ENCODE peak calls at places on chromosomes 4 and X, in four cellular contexts. H is aorta, C is GM04503, Z is heart right ventricle. U is an unnamed sample.

GRCh38 chr4:38150766-38151165 is 190.6 kb downstream of the PTTG2 start:
- DNase-seq in C (no peak), H (no peak), Z (no peak), U (peak)

GRCh38 chr4:76850010-76850441 is 47.9 kb downstream of the SOWAHB start:
- DNase-seq in Z (no peak), C (peak), H (no peak), U (peak)

GRCh38 chrX:81229208-81229607 is 27.3 kb downstream of the SH3BGRL start:
- DNase-seq in Z (no peak), H (no peak), C (no peak), U (no peak)

GRCh38 chrX:115561605-115562491 is 874 bp downstream of the PLS3 start:
- DNase-seq in H (peak), Z (peak), C (no peak), U (no peak)

GRCh38 chrX:102712967-102713677 is 874 bp downstream of the GPRASP2 start:
- DNase-seq in Z (peak), H (peak), C (no peak), U (no peak)

GRCh38 chrX:10612215-10612614 is 8.2 kb downstream of the MID1 start:
- DNase-seq in C (no peak), H (no peak), Z (no peak), U (no peak)

GRCh38 chrX:3129256-3129655 is 88.0 kb downstream of the ARSF start:
- DNase-seq in Z (no peak), C (no peak), H (no peak), U (peak)

GRCh38 chr4:26858035-26858918 is 2.4 kb upstream of the STIM2 start:
- DNase-seq in Z (no peak), C (no peak), H (no peak), U (no peak)

GRCh38 chrX:17655232-17656034 is 81.9 kb upstream of the SCML1 start:
- DNase-seq in C (no peak), Z (no peak), H (peak), U (no peak)

GRCh38 chrX:18490816-18491215 is 65.4 kb downstream of the CDKL5 start:
- DNase-seq in Z (no peak), C (no peak), H (no peak), U (no peak)

GRCh38 chrX:119503484-119503861 is 35.2 kb downstream of the SLC25A5 start:
- DNase-seq in C (peak), Z (no peak), H (peak), U (peak)

GRCh38 chrX:2894885-2895292 is 34.2 kb downstream of the ARSD start:
- DNase-seq in Z (no peak), H (no peak), C (peak), U (peak)

GRCh38 chrX:97539970-97540519 is 656.3 kb downstream of the RPA4 start:
- DNase-seq in Z (no peak), C (no peak), H (no peak), U (no peak)

GRCh38 chr4:40515037-40515397 is 114.6 kb downstream of the RBM47 start:
- DNase-seq in Z (no peak), C (no peak), H (no peak), U (no peak)

GRCh38 chrX:122582280-122582679 is 601.8 kb upstream of the GRIA3 start:
- DNase-seq in Z (no peak), H (no peak), C (no peak), U (peak)

GRCh38 chrX:72100051-72100755 is 31.5 kb downstream of the RTL5 start:
- DNase-seq in C (no peak), H (no peak), Z (no peak), U (no peak)

GRCh38 chr4:37540486-37540885 is 145.7 kb downstream of the RELL1 start:
- DNase-seq in C (no peak), H (no peak), Z (no peak), U (no peak)

GRCh38 chr4:2931765-2932560 is 31.2 kb downstream of the NOP14 start:
- DNase-seq in C (no peak), H (peak), Z (peak), U (no peak)

GRCh38 chr4:1339489-1339888 is 7.5 kb upstream of the UVSSA start:
- DNase-seq in Z (no peak), C (no peak), H (no peak), U (no peak)

GRCh38 chr4:4395849-4396627 is 9.1 kb downstream of the NSG1 start:
- DNase-seq in C (no peak), Z (no peak), H (no peak), U (no peak)

GRCh38 chr4:15469402-15470148 is at the start of gene CC2D2A:
- DNase-seq in Z (no peak), C (no peak), H (peak), U (no peak)

GRCh38 chr4:22532117-22532516 is 16.3 kb upstream of the ADGRA3 start:
- DNase-seq in Z (peak), C (no peak), H (no peak), U (no peak)

GRCh38 chrX:41066391-41066790 is 18.9 kb upstream of the USP9X start:
- DNase-seq in H (no peak), C (no peak), Z (no peak), U (no peak)

GRCh38 chr4:15765910-15766703 is 12.0 kb upstream of the CD38 start:
- DNase-seq in C (no peak), Z (no peak), H (no peak), U (no peak)

U was measured in AG09309.